ENCODE peak calls at places on chromosomes 3 and 15, in eight cellular contexts. One of them, this sample, is unnamed. For H3K4me1, the result is how much of the 10 kb centered on the place peaks cover.

GRCh38 chr3:16841906-16842709 is 42.6 kb upstream of the PLCL2 start:
- DNase-seq in body of pancreas: peak
- DNase-seq in pancreas: no peak
- DNase-seq in A549: no peak
- DNase-seq in HepG2: no peak
- DNase-seq in GM23338: peak
- DNase-seq in stomach: peak
- DNase-seq in neural progenitor cell: no peak
- DNase-seq in this sample: peak

GRCh38 chr3:72279631-72280041 is 494.7 kb upstream of the PROK2 start:
- DNase-seq in body of pancreas: no peak
- DNase-seq in pancreas: no peak
- DNase-seq in A549: no peak
- DNase-seq in HepG2: no peak
- DNase-seq in GM23338: no peak
- DNase-seq in stomach: no peak
- DNase-seq in neural progenitor cell: no peak
- DNase-seq in this sample: no peak

GRCh38 chr15:70264014-70264492 is 166.3 kb upstream of the TLE3 start:
- DNase-seq in body of pancreas: no peak
- DNase-seq in pancreas: no peak
- DNase-seq in A549: no peak
- DNase-seq in HepG2: no peak
- DNase-seq in GM23338: peak
- DNase-seq in stomach: no peak
- DNase-seq in neural progenitor cell: peak
- DNase-seq in this sample: no peak

GRCh38 chr3:194806991-194807685 is 121.5 kb downstream of the FAM43A start:
- DNase-seq in body of pancreas: no peak
- DNase-seq in pancreas: no peak
- DNase-seq in A549: no peak
- DNase-seq in HepG2: no peak
- DNase-seq in GM23338: no peak
- DNase-seq in stomach: no peak
- DNase-seq in neural progenitor cell: no peak
- DNase-seq in this sample: no peak

GRCh38 chr15:29102911-29103824 is 166.5 kb downstream of the NSMCE3 start:
- DNase-seq in body of pancreas: no peak
- DNase-seq in pancreas: no peak
- DNase-seq in A549: no peak
- DNase-seq in HepG2: no peak
- DNase-seq in GM23338: peak
- DNase-seq in stomach: no peak
- DNase-seq in neural progenitor cell: no peak
- DNase-seq in this sample: no peak

GRCh38 chr3:183085634-183086390 is 13.5 kb downstream of the MCCC1 start:
- DNase-seq in body of pancreas: no peak
- DNase-seq in pancreas: no peak
- DNase-seq in A549: no peak
- DNase-seq in HepG2: no peak
- DNase-seq in GM23338: peak
- DNase-seq in stomach: no peak
- DNase-seq in neural progenitor cell: peak
- DNase-seq in this sample: peak

GRCh38 chr3:62103531-62103930 is 269.8 kb downstream of the FEZF2 start:
- DNase-seq in body of pancreas: no peak
- DNase-seq in pancreas: no peak
- DNase-seq in A549: no peak
- DNase-seq in HepG2: no peak
- DNase-seq in GM23338: no peak
- DNase-seq in stomach: no peak
- DNase-seq in neural progenitor cell: no peak
- DNase-seq in this sample: no peak

GRCh38 chr3:99810403-99810802 is 7.3 kb upstream of the CMSS1 start:
- DNase-seq in body of pancreas: no peak
- DNase-seq in pancreas: no peak
- DNase-seq in A549: no peak
- DNase-seq in HepG2: no peak
- DNase-seq in GM23338: no peak
- DNase-seq in stomach: no peak
- DNase-seq in neural progenitor cell: no peak
- DNase-seq in this sample: no peak

GRCh38 chr15:70217246-70218160 is 119.8 kb upstream of the TLE3 start:
- DNase-seq in body of pancreas: no peak
- DNase-seq in pancreas: no peak
- DNase-seq in A549: no peak
- DNase-seq in HepG2: no peak
- DNase-seq in GM23338: no peak
- DNase-seq in stomach: no peak
- DNase-seq in neural progenitor cell: no peak
- DNase-seq in this sample: no peak

GRCh38 chr3:88019024-88019423 is 39.8 kb downstream of the CGGBP1 start:
- DNase-seq in body of pancreas: no peak
- DNase-seq in pancreas: no peak
- DNase-seq in A549: no peak
- DNase-seq in HepG2: no peak
- DNase-seq in GM23338: no peak
- DNase-seq in stomach: no peak
- DNase-seq in neural progenitor cell: no peak
- DNase-seq in this sample: no peak

GRCh38 chr3:175777495-175777894 is 918.4 kb downstream of the NAALADL2 start:
- DNase-seq in body of pancreas: no peak
- DNase-seq in pancreas: no peak
- DNase-seq in A549: no peak
- DNase-seq in HepG2: peak
- DNase-seq in GM23338: no peak
- DNase-seq in stomach: no peak
- DNase-seq in neural progenitor cell: no peak
- DNase-seq in this sample: no peak

GRCh38 chr3:158977497-158977896 is 175.6 kb downstream of the MFSD1 start:
- DNase-seq in body of pancreas: peak
- DNase-seq in pancreas: peak
- DNase-seq in A549: no peak
- DNase-seq in HepG2: no peak
- DNase-seq in GM23338: no peak
- DNase-seq in stomach: no peak
- DNase-seq in neural progenitor cell: no peak
- DNase-seq in this sample: no peak

GRCh38 chr3:123791417-123791816 is 92.7 kb downstream of the MYLK start:
- DNase-seq in body of pancreas: no peak
- DNase-seq in pancreas: no peak
- DNase-seq in A549: no peak
- DNase-seq in HepG2: no peak
- DNase-seq in GM23338: no peak
- DNase-seq in stomach: no peak
- DNase-seq in neural progenitor cell: no peak
- DNase-seq in this sample: no peak

GRCh38 chr3:43231276-43232000 is 54.9 kb upstream of the SNRK start:
- DNase-seq in body of pancreas: no peak
- DNase-seq in pancreas: no peak
- DNase-seq in A549: no peak
- DNase-seq in HepG2: no peak
- DNase-seq in GM23338: no peak
- DNase-seq in stomach: no peak
- DNase-seq in neural progenitor cell: no peak
- DNase-seq in this sample: no peak

GRCh38 chr15:95653361-95653805 is 677.1 kb upstream of the NR2F2 start:
- DNase-seq in body of pancreas: no peak
- DNase-seq in pancreas: no peak
- DNase-seq in A549: no peak
- DNase-seq in HepG2: no peak
- DNase-seq in GM23338: no peak
- DNase-seq in stomach: no peak
- DNase-seq in neural progenitor cell: no peak
- DNase-seq in this sample: no peak
- H3K4me1 ChIP-seq in body of pancreas: under half
- H3K4me1 ChIP-seq in pancreas: under half
- H3K4me1 ChIP-seq in A549: under half
- H3K4me1 ChIP-seq in HepG2: under half
- H3K4me1 ChIP-seq in GM23338: under half
- H3K4me1 ChIP-seq in stomach: under half
- H3K4me1 ChIP-seq in neural progenitor cell: under half
- H3K4me1 ChIP-seq in this sample: under half

GRCh38 chr3:40971191-40972168 is 227.8 kb upstream of the CTNNB1 start:
- DNase-seq in body of pancreas: peak
- DNase-seq in pancreas: peak
- DNase-seq in A549: peak
- DNase-seq in HepG2: peak
- DNase-seq in GM23338: no peak
- DNase-seq in stomach: peak
- DNase-seq in neural progenitor cell: no peak
- DNase-seq in this sample: peak
- TF ChIP-seq CTCF in body of pancreas: peak
- TF ChIP-seq CTCF in pancreas: no peak
- TF ChIP-seq CTCF in A549: no peak
- TF ChIP-seq CTCF in HepG2: peak
- TF ChIP-seq CTCF in GM23338: peak
- TF ChIP-seq CTCF in stomach: no peak
- TF ChIP-seq CTCF in neural progenitor cell: no peak
- TF ChIP-seq CTCF in this sample: no peak

DNA sequence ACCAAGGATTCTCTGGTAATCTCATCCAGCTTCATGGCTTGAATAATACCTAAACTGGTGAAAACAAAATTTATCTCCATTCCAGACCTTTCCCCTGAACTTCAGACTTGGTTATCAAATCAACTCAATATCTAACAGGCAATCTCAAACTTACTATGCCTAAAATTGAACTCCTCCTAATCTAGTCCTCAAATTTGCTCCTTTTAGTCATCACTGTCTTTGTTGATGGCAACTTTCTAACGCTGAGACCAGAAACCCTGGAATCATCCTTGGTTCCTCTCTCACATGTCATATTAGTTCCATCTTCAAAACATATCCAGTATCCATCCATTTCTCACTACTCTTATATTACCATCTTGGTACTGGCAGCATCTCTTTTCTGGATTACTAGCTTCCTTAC is 4.8 kb downstream of the SETD2 start:
- DNase-seq in body of pancreas: no peak
- DNase-seq in pancreas: no peak
- DNase-seq in A549: no peak
- DNase-seq in HepG2: no peak
- DNase-seq in GM23338: no peak
- DNase-seq in stomach: no peak
- DNase-seq in neural progenitor cell: no peak
- DNase-seq in this sample: no peak
- H3K4me1 ChIP-seq in body of pancreas: half or more
- H3K4me1 ChIP-seq in pancreas: under half
- H3K4me1 ChIP-seq in A549: under half
- H3K4me1 ChIP-seq in HepG2: half or more
- H3K4me1 ChIP-seq in GM23338: half or more
- H3K4me1 ChIP-seq in stomach: half or more
- H3K4me1 ChIP-seq in neural progenitor cell: under half
- H3K4me1 ChIP-seq in this sample: half or more

GRCh38 chr3:54632281-54632665 is 295.6 kb downstream of the LRTM1 start:
- DNase-seq in body of pancreas: no peak
- DNase-seq in pancreas: no peak
- DNase-seq in A549: no peak
- DNase-seq in HepG2: no peak
- DNase-seq in GM23338: no peak
- DNase-seq in stomach: no peak
- DNase-seq in neural progenitor cell: no peak
- DNase-seq in this sample: no peak

GRCh38 chr3:54633444-54634121 is 294.3 kb downstream of the LRTM1 start:
- DNase-seq in body of pancreas: no peak
- DNase-seq in pancreas: no peak
- DNase-seq in A549: no peak
- DNase-seq in HepG2: no peak
- DNase-seq in GM23338: no peak
- DNase-seq in stomach: no peak
- DNase-seq in neural progenitor cell: no peak
- DNase-seq in this sample: no peak

GRCh38 chr3:54632834-54633233 is 295.0 kb downstream of the LRTM1 start:
- DNase-seq in body of pancreas: no peak
- DNase-seq in pancreas: no peak
- DNase-seq in A549: no peak
- DNase-seq in HepG2: no peak
- DNase-seq in GM23338: no peak
- DNase-seq in stomach: no peak
- DNase-seq in neural progenitor cell: no peak
- DNase-seq in this sample: no peak

GRCh38 chr3:54631507-54632280 is 296.2 kb downstream of the LRTM1 start:
- DNase-seq in body of pancreas: no peak
- DNase-seq in pancreas: no peak
- DNase-seq in A549: no peak
- DNase-seq in HepG2: no peak
- DNase-seq in GM23338: no peak
- DNase-seq in stomach: no peak
- DNase-seq in neural progenitor cell: no peak
- DNase-seq in this sample: no peak

DNA sequence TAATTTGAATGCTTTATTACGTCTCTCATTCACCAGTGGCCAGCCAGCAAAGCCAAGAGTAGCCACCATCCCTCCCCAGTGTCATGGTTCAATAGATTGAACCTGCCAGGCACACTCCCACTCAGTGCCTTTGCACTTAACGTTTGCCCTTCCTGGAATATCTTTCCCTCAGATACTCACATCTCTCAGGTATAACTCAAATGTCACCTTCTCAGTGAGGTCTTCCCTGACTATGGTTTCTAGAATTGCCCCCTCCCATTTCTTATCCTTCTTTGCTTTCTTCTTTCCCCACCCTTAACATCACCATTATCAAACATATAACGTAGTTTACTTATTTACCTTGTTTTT is 293.8 kb downstream of the LRTM1 start:
- DNase-seq in body of pancreas: no peak
- DNase-seq in pancreas: no peak
- DNase-seq in A549: no peak
- DNase-seq in HepG2: no peak
- DNase-seq in GM23338: no peak
- DNase-seq in stomach: no peak
- DNase-seq in neural progenitor cell: no peak
- DNase-seq in this sample: no peak
- TF ChIP-seq CTCF in body of pancreas: no peak
- TF ChIP-seq CTCF in pancreas: no peak
- TF ChIP-seq CTCF in A549: no peak
- TF ChIP-seq CTCF in HepG2: no peak
- TF ChIP-seq CTCF in GM23338: no peak
- TF ChIP-seq CTCF in stomach: no peak
- TF ChIP-seq CTCF in neural progenitor cell: no peak
- TF ChIP-seq CTCF in this sample: no peak

GRCh38 chr15:25784876-25785642 is 78.1 kb downstream of the ATP10A start:
- DNase-seq in body of pancreas: no peak
- DNase-seq in pancreas: no peak
- DNase-seq in A549: no peak
- DNase-seq in HepG2: no peak
- DNase-seq in GM23338: no peak
- DNase-seq in stomach: no peak
- DNase-seq in neural progenitor cell: no peak
- DNase-seq in this sample: no peak
- H3K4me1 ChIP-seq in body of pancreas: under half
- H3K4me1 ChIP-seq in pancreas: under half
- H3K4me1 ChIP-seq in A549: under half
- H3K4me1 ChIP-seq in HepG2: under half
- H3K4me1 ChIP-seq in GM23338: under half
- H3K4me1 ChIP-seq in stomach: half or more
- H3K4me1 ChIP-seq in neural progenitor cell: under half
- H3K4me1 ChIP-seq in this sample: under half

GRCh38 chr3:193190387-193190786 is 50.6 kb upstream of the PLAAT1 start:
- DNase-seq in body of pancreas: no peak
- DNase-seq in pancreas: peak
- DNase-seq in A549: peak
- DNase-seq in HepG2: peak
- DNase-seq in GM23338: peak
- DNase-seq in stomach: no peak
- DNase-seq in neural progenitor cell: peak
- DNase-seq in this sample: no peak
- TF ChIP-seq CTCF in body of pancreas: peak
- TF ChIP-seq CTCF in pancreas: no peak
- TF ChIP-seq CTCF in A549: no peak
- TF ChIP-seq CTCF in HepG2: peak
- TF ChIP-seq CTCF in GM23338: peak
- TF ChIP-seq CTCF in stomach: no peak
- TF ChIP-seq CTCF in neural progenitor cell: peak
- TF ChIP-seq CTCF in this sample: peak

GRCh38 chr15:85750807-85751730 is 43.7 kb downstream of the KLHL25 start:
- DNase-seq in body of pancreas: peak
- DNase-seq in pancreas: peak
- DNase-seq in A549: no peak
- DNase-seq in HepG2: no peak
- DNase-seq in GM23338: peak
- DNase-seq in stomach: peak
- DNase-seq in neural progenitor cell: peak
- DNase-seq in this sample: no peak
- H3K4me1 ChIP-seq in body of pancreas: under half
- H3K4me1 ChIP-seq in pancreas: under half
- H3K4me1 ChIP-seq in A549: under half
- H3K4me1 ChIP-seq in HepG2: under half
- H3K4me1 ChIP-seq in GM23338: half or more
- H3K4me1 ChIP-seq in stomach: half or more
- H3K4me1 ChIP-seq in neural progenitor cell: under half
- H3K4me1 ChIP-seq in this sample: under half

This sample was measured in upper lobe of right lung.